ENCODE peak calls at places on chromosomes 6 and 20, in four cellular contexts. One of them, this sample, is unnamed.

GRCh38 chr20:61991476-61991875 is 74.2 kb downstream of the TAF4 start:
- DNase-seq in IMR-90: no peak
- DNase-seq in GM12878: no peak
- DNase-seq in H1: no peak
- DNase-seq in this sample: no peak

GRCh38 chr6:41359617-41360313 is 24.4 kb downstream of the NCR2 start:
- DNase-seq in IMR-90: no peak
- DNase-seq in GM12878: no peak
- DNase-seq in H1: peak; percentile 13
- DNase-seq in this sample: no peak

GRCh38 chr20:32338665-32339064 is 19.5 kb upstream of the ASXL1 start:
- DNase-seq in IMR-90: no peak
- DNase-seq in GM12878: no peak
- DNase-seq in H1: no peak
- DNase-seq in this sample: no peak

GRCh38 chr6:94372229-94372628 is 952.9 kb upstream of the EPHA7 start:
- DNase-seq in IMR-90: no peak
- DNase-seq in GM12878: no peak
- DNase-seq in H1: no peak
- DNase-seq in this sample: no peak

GRCh38 chr6:67175091-67175490 is 1460.0 kb upstream of the ADGRB3 start:
- DNase-seq in IMR-90: no peak
- DNase-seq in GM12878: no peak
- DNase-seq in H1: no peak
- DNase-seq in this sample: no peak

GRCh38 chr6:136723780-136724179 is 68.5 kb downstream of the MAP3K5 start:
- DNase-seq in IMR-90: no peak
- DNase-seq in GM12878: peak; percentile 53
- DNase-seq in H1: no peak
- DNase-seq in this sample: no peak

GRCh38 chr6:56040271-56040670 is 164.9 kb upstream of the BMP5 start:
- DNase-seq in IMR-90: peak; percentile 77
- DNase-seq in GM12878: no peak
- DNase-seq in H1: no peak
- DNase-seq in this sample: no peak

GRCh38 chr6:11012295-11012754 is 31.8 kb downstream of the ELOVL2 start:
- DNase-seq in IMR-90: no peak
- DNase-seq in GM12878: no peak
- DNase-seq in H1: no peak
- DNase-seq in this sample: no peak

GRCh38 chr20:44319880-44320422 is 8.9 kb upstream of the FITM2 start:
- DNase-seq in IMR-90: no peak
- DNase-seq in GM12878: no peak
- DNase-seq in H1: no peak
- DNase-seq in this sample: no peak

GRCh38 chr6:7541175-7542064 is at the start of gene DSP:
- DNase-seq in IMR-90: no peak
- DNase-seq in GM12878: no peak
- DNase-seq in H1: peak; percentile 83
- DNase-seq in this sample: peak; percentile 55

GRCh38 chr6:167789358-167789757 is 37.4 kb upstream of the AFDN start:
- DNase-seq in IMR-90: no peak
- DNase-seq in GM12878: no peak
- DNase-seq in H1: peak; percentile 36
- DNase-seq in this sample: no peak

GRCh38 chr20:31559704-31560093 is 45.4 kb upstream of the ID1 start:
- DNase-seq in IMR-90: no peak
- DNase-seq in GM12878: no peak
- DNase-seq in H1: no peak
- DNase-seq in this sample: no peak

GRCh38 chr6:44044154-44044539 is 83.1 kb downstream of the MRPL14 start:
- DNase-seq in IMR-90: peak; percentile 71
- DNase-seq in GM12878: no peak
- DNase-seq in H1: no peak
- DNase-seq in this sample: peak; percentile 67

GRCh38 chr6:166551797-166552495 is 34.5 kb downstream of the RAMACL start:
- DNase-seq in IMR-90: no peak
- DNase-seq in GM12878: no peak
- DNase-seq in H1: no peak
- DNase-seq in this sample: no peak

GRCh38 chr6:85008311-85009015 is 244.1 kb upstream of the TBX18 start:
- DNase-seq in IMR-90: peak; percentile 1
- DNase-seq in GM12878: no peak
- DNase-seq in H1: no peak
- DNase-seq in this sample: no peak

GRCh38 chr6:34717466-34717865 is 20.9 kb upstream of the ILRUN start:
- DNase-seq in IMR-90: no peak
- DNase-seq in GM12878: no peak
- DNase-seq in H1: no peak
- DNase-seq in this sample: no peak

GRCh38 chr20:13794667-13795066 is 9.8 kb downstream of the NDUFAF5 start:
- DNase-seq in IMR-90: no peak
- DNase-seq in GM12878: no peak
- DNase-seq in H1: no peak
- DNase-seq in this sample: no peak

GRCh38 chr6:108544586-108544985 is 16.1 kb upstream of the FOXO3 start:
- DNase-seq in IMR-90: peak; percentile 60
- DNase-seq in GM12878: no peak
- DNase-seq in H1: no peak
- DNase-seq in this sample: no peak

GRCh38 chr6:132798820-132799538 is 542 bp upstream of the SLC18B1 start:
- DNase-seq in IMR-90: peak; percentile 61
- DNase-seq in GM12878: peak; percentile 63
- DNase-seq in H1: peak; percentile 76
- DNase-seq in this sample: no peak

GRCh38 chr6:56475736-56476457 is 166.8 kb downstream of the DST start:
- DNase-seq in IMR-90: peak; percentile 71
- DNase-seq in GM12878: no peak
- DNase-seq in H1: no peak
- DNase-seq in this sample: no peak

GRCh38 chr6:43760799-43761168 is 9.2 kb upstream of the VEGFA start:
- DNase-seq in IMR-90: no peak
- DNase-seq in GM12878: no peak
- DNase-seq in H1: no peak
- DNase-seq in this sample: no peak

GRCh38 chr20:15942130-15942529 is 631.1 kb downstream of the KIF16B start:
- DNase-seq in IMR-90: no peak
- DNase-seq in GM12878: no peak
- DNase-seq in H1: no peak
- DNase-seq in this sample: no peak

GRCh38 chr6:6760054-6760453 is 171.5 kb downstream of the LY86 start:
- DNase-seq in IMR-90: no peak
- DNase-seq in GM12878: no peak
- DNase-seq in H1: no peak
- DNase-seq in this sample: no peak

GRCh38 chr6:27839303-27840081 is 72.7 kb downstream of the OR2B2 start:
- DNase-seq in IMR-90: peak; percentile 90
- DNase-seq in GM12878: no peak
- DNase-seq in H1: no peak
- DNase-seq in this sample: peak; percentile 74

GRCh38 chr6:110755411-110755834 is 59.8 kb downstream of the CDK19 start:
- DNase-seq in IMR-90: peak; percentile 16
- DNase-seq in GM12878: no peak
- DNase-seq in H1: no peak
- DNase-seq in this sample: no peak

GRCh38 chr6:92708270-92708669 is 711.1 kb downstream of the EPHA7 start:
- DNase-seq in IMR-90: peak; percentile 12
- DNase-seq in GM12878: no peak
- DNase-seq in H1: no peak
- DNase-seq in this sample: no peak

GRCh38 chr20:36601546-36601945 is 4.0 kb upstream of the RAB5IF start:
- DNase-seq in IMR-90: no peak
- DNase-seq in GM12878: no peak
- DNase-seq in H1: no peak
- DNase-seq in this sample: no peak

GRCh38 chr6:38215225-38215624 is 395.7 kb downstream of the ZFAND3 start:
- DNase-seq in IMR-90: no peak
- DNase-seq in GM12878: no peak
- DNase-seq in H1: no peak
- DNase-seq in this sample: no peak

GRCh38 chr6:131182991-131183425 is 47.7 kb downstream of the AKAP7 start:
- DNase-seq in IMR-90: peak; percentile 56
- DNase-seq in GM12878: no peak
- DNase-seq in H1: peak; percentile 65
- DNase-seq in this sample: peak; percentile 6

GRCh38 chr6:91132461-91132860 is 545.6 kb upstream of the MAP3K7 start:
- DNase-seq in IMR-90: no peak
- DNase-seq in GM12878: no peak
- DNase-seq in H1: no peak
- DNase-seq in this sample: no peak

DNA sequence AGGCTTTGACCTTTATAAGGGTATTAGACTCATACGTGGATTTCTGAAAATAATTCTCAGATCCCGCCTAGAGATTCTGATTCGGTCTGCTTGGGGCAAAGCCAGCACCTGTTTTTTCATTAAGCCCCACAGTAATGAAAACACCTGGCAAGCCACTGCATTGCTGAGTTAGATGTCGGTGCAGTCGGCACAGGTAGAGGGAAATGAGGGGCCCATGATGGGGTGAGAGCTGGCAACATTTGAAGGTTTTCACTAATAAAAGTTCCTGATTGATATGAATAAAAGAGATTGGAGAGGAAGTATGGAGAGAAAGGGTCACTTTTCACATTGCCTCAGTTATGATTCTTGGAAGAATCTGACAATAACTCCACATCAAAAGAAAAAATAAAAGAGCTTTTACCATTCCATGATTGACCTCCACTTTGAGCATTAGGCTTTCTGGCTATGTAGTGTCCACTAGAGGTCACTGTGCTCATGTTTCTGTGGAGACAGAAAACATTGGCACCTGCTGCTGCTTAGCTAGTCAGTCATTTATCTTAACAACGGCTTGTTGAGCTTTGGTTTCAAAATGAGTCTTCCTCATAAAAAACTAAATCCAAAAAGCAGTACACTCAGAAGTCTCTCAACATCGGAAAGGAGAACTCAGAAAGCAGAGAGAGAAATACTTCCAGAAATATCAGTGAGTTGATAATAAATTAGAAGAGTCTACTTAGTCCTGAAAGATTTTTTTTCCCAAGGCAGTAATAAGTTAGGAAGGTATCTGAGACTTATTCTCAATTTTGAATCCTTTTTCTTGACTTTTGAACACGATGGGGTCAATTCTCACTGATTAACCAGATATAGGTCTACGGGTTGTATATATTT is 53.3 kb upstream of the KLHL31 start:
- DNase-seq in IMR-90: peak; percentile 75
- DNase-seq in GM12878: peak; percentile 51
- DNase-seq in H1: no peak
- DNase-seq in this sample: peak; percentile 46
- TF ChIP-seq RFX5 in IMR-90: no peak
- TF ChIP-seq RFX5 in GM12878: no peak
- TF ChIP-seq RFX5 in H1: no peak
- TF ChIP-seq RFX5 in this sample: no peak

GRCh38 chr6:100117680-100118079 is 123.7 kb upstream of the MCHR2 start:
- DNase-seq in IMR-90: no peak
- DNase-seq in GM12878: no peak
- DNase-seq in H1: no peak
- DNase-seq in this sample: no peak
- TF ChIP-seq CEBPB in IMR-90: no peak
- TF ChIP-seq CEBPB in GM12878: no peak
- TF ChIP-seq CEBPB in H1: no peak
- TF ChIP-seq CEBPB in this sample: no peak

GRCh38 chr6:125746731-125747588 is 2.5 kb upstream of the HEY2 start:
- DNase-seq in IMR-90: peak; percentile 39
- DNase-seq in GM12878: no peak
- DNase-seq in H1: peak; percentile 72
- DNase-seq in this sample: no peak
- TF ChIP-seq RFX5 in IMR-90: no peak
- TF ChIP-seq RFX5 in GM12878: no peak
- TF ChIP-seq RFX5 in H1: no peak
- TF ChIP-seq RFX5 in this sample: no peak

DNA sequence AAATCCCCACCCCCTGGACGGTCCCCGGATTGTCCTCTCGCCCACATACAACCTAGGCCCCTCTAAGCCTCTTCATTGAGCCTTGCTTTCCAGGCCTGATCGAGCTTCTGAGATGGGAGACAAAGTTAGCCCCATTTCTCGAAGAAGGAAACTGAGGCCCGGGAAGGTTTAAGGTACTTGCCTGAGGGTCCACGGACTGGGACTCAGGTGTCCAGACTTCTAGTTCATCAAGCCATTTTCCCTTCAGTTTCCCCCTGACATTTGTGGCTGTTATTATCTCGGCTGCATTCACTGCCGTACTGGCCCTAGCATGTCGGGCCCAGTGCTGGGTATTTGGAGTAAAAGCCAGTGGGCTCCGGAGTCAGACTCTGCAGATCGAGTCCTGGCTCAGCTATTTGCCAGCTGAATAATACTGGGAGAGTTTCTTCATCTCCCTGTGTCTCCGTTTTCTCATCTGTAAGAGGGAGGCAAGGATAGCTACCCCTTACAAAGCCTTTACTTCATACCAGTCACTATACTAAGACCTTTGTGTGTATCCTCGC is 633 bp downstream of the RPRD1B start:
- DNase-seq in IMR-90: no peak
- DNase-seq in GM12878: no peak
- DNase-seq in H1: no peak
- DNase-seq in this sample: no peak
- TF ChIP-seq CEBPB in IMR-90: no peak
- TF ChIP-seq CEBPB in GM12878: no peak
- TF ChIP-seq CEBPB in H1: no peak
- TF ChIP-seq CEBPB in this sample: no peak

GRCh38 chr6:17298257-17298656 is 17.1 kb downstream of the RBM24 start:
- DNase-seq in IMR-90: no peak
- DNase-seq in GM12878: no peak
- DNase-seq in H1: no peak
- DNase-seq in this sample: no peak
- TF ChIP-seq RFX5 in IMR-90: no peak
- TF ChIP-seq RFX5 in GM12878: no peak
- TF ChIP-seq RFX5 in H1: no peak
- TF ChIP-seq RFX5 in this sample: no peak

DNA sequence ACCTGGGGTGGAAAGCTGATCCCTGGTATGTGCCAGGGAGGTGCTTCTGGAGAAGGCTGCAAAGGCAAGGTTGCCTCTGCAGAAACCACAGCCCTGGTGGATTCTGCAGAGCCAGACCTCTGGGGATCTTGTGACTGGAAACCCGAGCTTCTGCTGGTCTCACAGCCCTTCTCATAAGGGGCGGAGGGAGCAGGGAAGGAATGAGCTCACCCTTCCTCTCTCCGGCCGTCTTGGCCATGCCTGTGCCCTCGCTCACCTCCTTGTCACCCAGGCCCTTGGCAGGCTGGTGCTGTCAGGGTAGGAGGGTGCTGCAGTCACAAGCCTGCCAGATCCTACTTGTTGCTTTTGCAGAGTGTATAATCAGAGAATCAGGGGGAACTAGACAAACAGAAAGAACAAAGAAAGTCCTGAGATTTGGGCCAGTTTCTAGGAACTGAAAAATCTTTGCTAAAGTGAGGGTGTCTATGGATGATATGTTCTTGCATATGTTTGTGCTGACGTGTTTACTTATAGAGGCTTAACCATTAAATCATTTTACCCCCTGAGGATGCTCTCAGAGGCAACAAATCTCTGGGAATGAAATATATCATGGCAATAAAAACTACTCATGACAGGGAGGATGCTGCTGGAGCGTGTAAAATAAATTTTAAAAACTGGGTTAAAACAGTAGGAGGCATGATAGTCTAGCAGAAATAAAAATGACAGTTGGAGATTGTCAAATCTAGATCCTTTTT is 244.9 kb upstream of the SOX4 start:
- DNase-seq in IMR-90: peak; percentile 61
- DNase-seq in GM12878: no peak
- DNase-seq in H1: peak; percentile 51
- DNase-seq in this sample: no peak
- TF ChIP-seq CEBPB in IMR-90: no peak
- TF ChIP-seq CEBPB in GM12878: no peak
- TF ChIP-seq CEBPB in H1: no peak
- TF ChIP-seq CEBPB in this sample: no peak

GRCh38 chr6:151576658-151577057 is 82.8 kb downstream of the CCDC170 start:
- DNase-seq in IMR-90: no peak
- DNase-seq in GM12878: no peak
- DNase-seq in H1: no peak
- DNase-seq in this sample: no peak
- TF ChIP-seq RFX5 in IMR-90: no peak
- TF ChIP-seq RFX5 in GM12878: no peak
- TF ChIP-seq RFX5 in H1: no peak
- TF ChIP-seq RFX5 in this sample: no peak

This sample was measured in A549.